ENCODE peak calls at places on chromosomes 4 and X, in six cellular contexts. S, I, M, P, Z and U are unnamed samples.

GRCh38 chrX:112043997-112044396 is 38.6 kb downstream of the TRPC5 start:
- DNase-seq in S (no peak), I (no peak), M (no peak), P (peak; percentile 19), Z (no peak), U (no peak)

GRCh38 chrX:118062817-118063615 is 53.6 kb downstream of the KLHL13 start:
- DNase-seq in S (no peak), I (no peak), M (no peak), P (no peak), Z (no peak), U (no peak)

GRCh38 chrX:115894087-115894486 is 276.5 kb upstream of the AGTR2 start:
- DNase-seq in S (peak; percentile 31), I (no peak), M (peak; percentile 52), P (peak; percentile 48), Z (peak; percentile 42), U (no peak)

GRCh38 chrX:48741834-48742233 is 19.7 kb upstream of the GLOD5 start:
- DNase-seq in S (no peak), I (no peak), M (no peak), P (no peak), Z (no peak), U (no peak)

GRCh38 chrX:3549442-3549875 is 164.0 kb downstream of the PRKX start:
- DNase-seq in S (no peak), I (no peak), M (peak; percentile 29), P (peak; percentile 27), Z (no peak), U (no peak)

GRCh38 chr4:15809058-15809457 is 30.9 kb downstream of the CD38 start:
- DNase-seq in S (no peak), I (no peak), M (no peak), P (no peak), Z (peak; percentile 55), U (no peak)

GRCh38 chrX:47235691-47236103 is 2.9 kb downstream of the USP11 start:
- DNase-seq in S (no peak), I (no peak), M (no peak), P (no peak), Z (no peak), U (no peak)

GRCh38 chr4:15150636-15151432 is 148.6 kb downstream of the CPEB2 start:
- DNase-seq in S (no peak), I (no peak), M (no peak), P (no peak), Z (no peak), U (no peak)

GRCh38 chr4:83625807-83626206 is 89.9 kb downstream of the GPAT3 start:
- DNase-seq in S (no peak), I (no peak), M (no peak), P (no peak), Z (no peak), U (no peak)

GRCh38 chr4:107066622-107067021 is 30.5 kb upstream of the DKK2 start:
- DNase-seq in S (no peak), I (no peak), M (no peak), P (no peak), Z (no peak), U (no peak)

GRCh38 chr4:25080571-25080970 is 49.8 kb upstream of the LGI2 start:
- DNase-seq in S (no peak), I (no peak), M (no peak), P (no peak), Z (no peak), U (no peak)

GRCh38 chr4:1451752-1452122 is 45.5 kb upstream of the NKX1-1 start:
- DNase-seq in S (no peak), I (no peak), M (no peak), P (no peak), Z (no peak), U (no peak)

GRCh38 chr4:146548443-146548842 is 26.7 kb upstream of the SLC10A7 start:
- DNase-seq in S (no peak), I (no peak), M (no peak), P (peak; percentile 2), Z (peak; percentile 20), U (no peak)

GRCh38 chrX:130718137-130718536 is 184.9 kb downstream of the ENOX2 start:
- DNase-seq in S (no peak), I (no peak), M (no peak), P (no peak), Z (no peak), U (no peak)

GRCh38 chr4:123288309-123289025 is 108.1 kb upstream of the SPRY1 start:
- DNase-seq in S (no peak), I (no peak), M (no peak), P (no peak), Z (no peak), U (no peak)

GRCh38 chrX:65598559-65599147 is 64.1 kb upstream of the LAS1L start:
- DNase-seq in S (no peak), I (no peak), M (no peak), P (no peak), Z (no peak), U (no peak)

GRCh38 chrX:70386240-70386639 is 36.9 kb upstream of the GDPD2 start:
- DNase-seq in S (no peak), I (no peak), M (no peak), P (peak; percentile 8), Z (no peak), U (no peak)

GRCh38 chrX:97622111-97622510 is 738.4 kb downstream of the RPA4 start:
- DNase-seq in S (no peak), I (no peak), M (no peak), P (no peak), Z (no peak), U (no peak)

GRCh38 chrX:43592597-43592996 is 63.5 kb upstream of the MAOA start:
- DNase-seq in S (no peak), I (no peak), M (no peak), P (peak; percentile 2), Z (peak; percentile 10), U (no peak)

GRCh38 chr4:15042529-15043167 is 40.4 kb downstream of the CPEB2 start:
- DNase-seq in S (no peak), I (no peak), M (no peak), P (peak; percentile 61), Z (no peak), U (no peak)